ENCODE peak calls at places on chromosomes 16 and 17, in four cellular contexts. R is HepG2, C is GM12878, M is K562. E is an unnamed sample.

GRCh38 chr17:38464723-38465419 is 36.6 kb downstream of the ARHGAP23 start:
- DNase-seq in M (peak), R (no peak), C (no peak), E (peak)

GRCh38 chr16:83932955-83933673 is 19.9 kb upstream of the OSGIN1 start:
- DNase-seq in R (no peak), M (no peak), C (no peak), E (no peak)

GRCh38 chr17:63826468-63827001 is 696 bp upstream of the PSMC5 start:
- DNase-seq in C (no peak), M (no peak), R (no peak), E (peak)

GRCh38 chr16:22300427-22301071 is 3.3 kb downstream of the POLR3E start:
- DNase-seq in M (peak), R (peak), C (no peak), E (peak)

GRCh38 chr16:83992624-83993023 is 24.6 kb downstream of the NECAB2 start:
- DNase-seq in M (no peak), C (no peak), R (no peak), E (no peak)

GRCh38 chr16:89720520-89720858 is 209 bp downstream of the VPS9D1 start:
- DNase-seq in C (no peak), M (no peak), R (peak), E (peak)

GRCh38 chr16:53821957-53822625 is 118.1 kb downstream of the FTO start:
- DNase-seq in C (no peak), R (peak), M (no peak), E (no peak)

GRCh38 chr16:3479654-3480216 is 15.6 kb downstream of the C16orf90 start:
- DNase-seq in R (no peak), M (no peak), C (no peak), E (no peak)

GRCh38 chr17:164536-165235 is 16.8 kb downstream of the DOC2B start:
- DNase-seq in M (peak), R (peak), C (no peak), E (peak)

GRCh38 chr17:50180066-50180465 is 14.3 kb downstream of the SGCA start:
- DNase-seq in M (no peak), C (no peak), R (no peak), E (no peak)

GRCh38 chr16:23107878-23108277 is 41.4 kb downstream of the USP31 start:
- DNase-seq in R (no peak), C (no peak), M (no peak), E (no peak)

GRCh38 chr16:80580109-80580832 is 39.5 kb downstream of the DYNLRB2 start:
- DNase-seq in R (no peak), M (no peak), C (peak), E (no peak)

GRCh38 chr17:1078062-1078711 is 81.3 kb downstream of the TIMM22 start:
- DNase-seq in C (no peak), R (no peak), M (no peak), E (no peak)

GRCh38 chr17:55089955-55090573 is 121.5 kb downstream of the STXBP4 start:
- DNase-seq in C (peak), M (peak), R (peak), E (no peak)

GRCh38 chr16:84284168-84284722 is 10.4 kb upstream of the WFDC1 start:
- DNase-seq in C (no peak), R (peak), M (peak), E (no peak)

GRCh38 chr16:84427553-84427952 is 59.2 kb downstream of the ATP2C2 start:
- DNase-seq in C (no peak), R (no peak), M (no peak), E (no peak)

GRCh38 chr17:81033535-81034167 is 1.3 kb upstream of the BAIAP2 start:
- DNase-seq in R (peak), C (no peak), M (no peak), E (no peak)

GRCh38 chr17:77419547-77420475 is 279.0 kb downstream of the SEC14L1 start:
- DNase-seq in C (no peak), M (peak), R (peak), E (peak)

GRCh38 chr16:24858219-24859041 is 12.7 kb downstream of the SLC5A11 start:
- DNase-seq in R (peak), C (no peak), M (peak), E (peak)

GRCh38 chr16:89324056-89325010 is 106.8 kb downstream of the ZNF778 start:
- DNase-seq in M (no peak), C (peak), R (no peak), E (no peak)

GRCh38 chr16:72434159-72434558 is 262.2 kb upstream of the PMFBP1 start:
- DNase-seq in C (no peak), R (no peak), M (no peak), E (no peak)

GRCh38 chr17:18951941-18952842 is at the start of gene SLC5A10:
- DNase-seq in C (no peak), M (no peak), R (peak), E (no peak)

GRCh38 chr17:72126575-72127486 is 6.0 kb downstream of the SOX9 start:
- DNase-seq in M (no peak), R (peak), C (no peak), E (peak)

GRCh38 chr17:18970582-18971480 is 18.9 kb downstream of the SLC5A10 start:
- DNase-seq in R (no peak), C (no peak), M (no peak), E (no peak)

DNA sequence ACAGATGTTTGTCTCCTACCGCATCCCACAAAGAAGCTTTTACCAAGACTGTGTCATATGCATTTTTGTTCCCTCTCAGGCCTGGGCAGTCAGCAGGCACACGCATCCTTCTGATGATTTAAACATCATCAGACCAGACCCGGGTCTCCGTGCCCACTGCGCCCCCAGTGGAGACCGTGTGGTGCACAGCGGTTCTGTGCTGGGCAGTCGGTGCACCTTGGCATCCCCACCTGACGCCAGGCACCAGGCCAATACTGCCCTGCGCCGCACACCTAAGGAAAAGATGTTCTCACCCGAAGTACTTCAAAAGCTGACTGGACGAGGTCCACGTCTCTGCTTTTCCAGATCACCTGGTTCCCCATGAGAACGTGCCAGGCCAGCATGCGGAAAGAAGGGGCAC is 10.6 kb upstream of the PLD6 start:
- DNase-seq in R (no peak), C (no peak), M (no peak), E (no peak)
- TF ChIP-seq FOXK2 in R (no peak), C (no peak), M (no peak), E (no peak)

DNA sequence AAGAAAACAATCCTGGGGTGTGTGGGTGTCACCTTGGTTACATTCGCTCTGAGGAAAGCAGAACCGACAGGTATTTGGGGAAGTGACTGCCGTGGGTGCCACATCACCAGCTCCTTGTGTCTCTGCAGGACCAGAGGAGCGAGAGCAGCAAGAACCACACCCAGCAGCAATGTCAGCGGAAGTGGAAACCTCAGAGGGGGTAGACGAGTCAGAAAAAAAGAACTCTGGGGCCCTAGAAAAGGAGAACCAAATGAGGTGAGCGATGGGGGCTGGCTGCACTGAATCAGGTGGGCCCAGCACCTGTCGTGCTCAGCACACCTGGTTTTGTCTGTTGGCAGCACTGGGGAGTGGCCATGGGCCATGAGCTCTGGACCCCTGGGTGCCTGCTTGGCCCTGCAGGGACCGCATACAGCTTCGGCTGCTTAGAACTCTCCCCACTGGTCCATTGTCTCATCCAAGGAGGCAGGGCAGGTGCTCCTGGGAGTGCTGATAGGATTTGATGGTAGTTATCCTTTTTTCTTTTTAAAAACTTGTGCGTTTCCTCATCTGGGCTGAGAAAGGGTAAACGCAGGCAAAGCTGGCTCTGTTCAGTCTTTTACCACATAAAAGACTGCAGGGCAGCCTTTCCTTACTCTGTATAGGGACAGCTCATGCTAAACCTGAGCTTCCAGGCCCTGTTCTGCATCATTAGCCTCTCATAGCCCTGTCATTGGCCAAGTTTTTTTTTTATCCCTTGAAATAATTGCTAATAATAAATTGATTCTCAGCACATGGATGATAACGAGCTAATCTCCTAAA is 29.4 kb downstream of the HMOX2 start:
- DNase-seq in C (peak), M (no peak), R (no peak), E (no peak)
- TF ChIP-seq FOXK2 in C (peak), M (no peak), R (no peak), E (no peak)

GRCh38 chr16:17294856-17295255 is 175.9 kb downstream of the XYLT1 start:
- DNase-seq in C (no peak), R (no peak), M (no peak), E (no peak)

GRCh38 chr16:17293813-17294558 is 176.8 kb downstream of the XYLT1 start:
- DNase-seq in R (no peak), M (no peak), C (no peak), E (no peak)

GRCh38 chr16:17298238-17298637 is 172.5 kb downstream of the XYLT1 start:
- DNase-seq in M (no peak), C (no peak), R (no peak), E (no peak)

GRCh38 chr16:17296412-17296811 is 174.3 kb downstream of the XYLT1 start:
- DNase-seq in C (no peak), M (no peak), R (no peak), E (no peak)

GRCh38 chr16:17295948-17296347 is 174.8 kb downstream of the XYLT1 start:
- DNase-seq in R (no peak), M (no peak), C (no peak), E (no peak)
- TF ChIP-seq FOXK2 in R (no peak), M (no peak), C (no peak), E (no peak)

DNA sequence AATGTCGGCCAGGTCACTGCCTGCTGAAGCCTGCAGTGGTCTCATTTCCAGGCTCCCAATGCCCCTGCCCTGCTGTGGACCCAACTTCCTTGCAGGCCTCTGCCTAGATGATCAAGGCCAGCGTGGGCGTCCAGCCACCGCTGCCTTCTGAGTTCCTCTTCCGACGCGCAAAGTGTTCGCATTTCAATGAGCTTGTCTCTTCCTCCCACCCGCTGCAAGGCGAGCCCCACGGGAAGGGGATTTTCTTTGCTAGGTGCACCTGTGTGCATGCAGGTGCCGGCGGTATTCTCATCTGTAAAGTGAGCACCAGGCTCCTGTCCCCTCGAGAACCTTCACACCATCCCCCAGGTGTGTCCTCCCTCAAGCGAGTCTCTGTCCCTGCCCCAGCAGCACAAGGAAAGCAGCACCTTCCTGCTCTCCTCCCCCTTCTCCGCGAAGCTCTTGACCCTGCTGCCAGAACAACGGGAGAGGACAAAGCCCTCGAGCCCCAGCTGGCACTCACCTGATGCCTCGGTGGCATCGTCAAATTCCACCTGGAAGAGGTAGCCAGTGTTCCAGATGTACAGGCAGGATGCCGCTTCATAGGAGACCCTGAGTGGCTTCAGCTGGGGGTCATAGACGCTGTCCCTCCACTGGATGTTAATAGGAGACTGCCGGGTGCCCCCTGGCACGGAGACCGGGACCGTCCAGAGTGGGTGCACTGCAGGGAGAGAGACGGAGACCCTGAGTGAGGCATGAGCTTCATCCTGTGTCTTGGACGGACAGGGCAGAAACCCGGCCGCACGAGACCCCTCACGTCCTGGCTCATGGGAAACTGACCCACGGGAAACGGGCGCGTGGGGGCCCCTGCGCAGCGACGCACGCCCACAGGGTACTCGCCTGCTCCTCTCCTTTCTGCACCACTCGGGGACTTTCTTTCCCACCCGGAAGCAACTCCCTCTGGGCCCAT is 9.8 kb downstream of the CA5A start:
- DNase-seq in C (no peak), R (no peak), M (no peak), E (no peak)
- TF ChIP-seq FOXK2 in C (no peak), R (no peak), M (no peak), E (no peak)

GRCh38 chr16:87739801-87740200 is 26.0 kb downstream of the KLHDC4 start:
- DNase-seq in R (no peak), C (no peak), M (no peak), E (no peak)
- TF ChIP-seq FOXK2 in R (no peak), C (no peak), M (no peak), E (no peak)

GRCh38 chr17:42980766-42981397 is 517 bp downstream of the RUNDC1 start:
- DNase-seq in R (peak), M (peak), C (peak), E (peak)
- TF ChIP-seq FOXK2 in R (no peak), M (no peak), C (no peak), E (no peak)

GRCh38 chr17:61408151-61409041 is 8.8 kb downstream of the TBX2 start:
- DNase-seq in R (no peak), C (no peak), M (no peak), E (no peak)
- TF ChIP-seq FOXK2 in R (no peak), C (no peak), M (no peak), E (no peak)

GRCh38 chr16:55232822-55233221 is 91.2 kb upstream of the IRX6 start:
- DNase-seq in M (no peak), C (no peak), R (no peak), E (no peak)
- TF ChIP-seq FOXK2 in M (no peak), C (no peak), R (no peak), E (no peak)